ENCODE peak calls at places on chromosomes 3 and 15, in four cellular contexts. Q is A549, A is HepG2, H is K562. T is an unnamed sample.

GRCh38 chr3:88235102-88235501 is 85.3 kb downstream of the C3orf38 start:
- DNase-seq in A (no peak), H (no peak), Q (no peak), T (no peak)

GRCh38 chr3:190044142-190044541 is 76.6 kb downstream of the P3H2 start:
- DNase-seq in A (no peak), Q (no peak), H (no peak), T (no peak)

GRCh38 chr3:131620977-131621376 is 118.2 kb upstream of the MRPL3 start:
- DNase-seq in Q (no peak), A (no peak), H (no peak), T (no peak)

GRCh38 chr15:77107531-77108355 is 36.8 kb upstream of the TSPAN3 start:
- DNase-seq in A (peak), H (peak), Q (peak), T (peak)

GRCh38 chr3:31268868-31269267 is 263.9 kb upstream of the STT3B start:
- DNase-seq in H (no peak), A (no peak), Q (no peak), T (no peak)

GRCh38 chr3:186869253-186870235 is 27.0 kb downstream of the ADIPOQ start:
- DNase-seq in Q (no peak), H (no peak), A (no peak), T (no peak)

GRCh38 chr3:46856576-46857471 is 6.4 kb downstream of the MYL3 start:
- DNase-seq in A (no peak), H (no peak), Q (no peak), T (peak)

GRCh38 chr3:117892431-117892841 is 1142.2 kb downstream of the IGSF11 start:
- DNase-seq in Q (no peak), H (no peak), A (no peak), T (no peak)

GRCh38 chr15:40789119-40789518 is 17.8 kb upstream of the ZFYVE19 start:
- DNase-seq in Q (no peak), H (peak), A (no peak), T (no peak)

GRCh38 chr15:78415284-78415683 is 22.7 kb upstream of the IREB2 start:
- DNase-seq in H (peak), Q (peak), A (no peak), T (no peak)

GRCh38 chr15:71802770-71803169 is 7.6 kb upstream of the NR2E3 start:
- DNase-seq in Q (no peak), A (no peak), H (peak), T (peak)

GRCh38 chr15:66757521-66757920 is 55.5 kb downstream of the SMAD6 start:
- DNase-seq in Q (no peak), A (no peak), H (no peak), T (no peak)

GRCh38 chr3:192816274-192816853 is 89.0 kb upstream of the FGF12 start:
- DNase-seq in A (peak), H (peak), Q (peak), T (no peak)

GRCh38 chr3:184687363-184688049 is 24.4 kb downstream of the MAGEF1 start:
- DNase-seq in A (no peak), H (no peak), Q (no peak), T (no peak)

GRCh38 chr3:37967252-37967881 is 23.2 kb upstream of the VILL start:
- DNase-seq in A (peak), H (peak), Q (peak), T (peak)

GRCh38 chr3:172903642-172904041 is 153.1 kb downstream of the ECT2 start:
- DNase-seq in H (no peak), A (no peak), Q (no peak), T (no peak)

GRCh38 chr15:41911691-41912345 is 18.0 kb upstream of the SPTBN5 start:
- DNase-seq in Q (no peak), H (no peak), A (no peak), T (no peak)

GRCh38 chr15:41917767-41918430 is 24.0 kb upstream of the SPTBN5 start:
- DNase-seq in H (peak), A (no peak), Q (peak), T (no peak)

GRCh38 chr15:41913251-41913650 is 19.4 kb upstream of the SPTBN5 start:
- DNase-seq in Q (no peak), A (no peak), H (no peak), T (no peak)

GRCh38 chr15:41915203-41915994 is 21.5 kb upstream of the SPTBN5 start:
- DNase-seq in Q (no peak), A (no peak), H (no peak), T (no peak)

GRCh38 chr15:41914406-41914805 is 20.6 kb upstream of the SPTBN5 start:
- DNase-seq in A (no peak), Q (no peak), H (no peak), T (no peak)
- TF ChIP-seq NR3C1 in A (no peak), Q (no peak), H (no peak), T (no peak)

GRCh38 chr3:4888913-4889846 is 90.1 kb upstream of the BHLHE40 start:
- DNase-seq in H (no peak), Q (no peak), A (no peak), T (no peak)

GRCh38 chr3:4886448-4886847 is 92.8 kb upstream of the BHLHE40 start:
- DNase-seq in Q (no peak), H (no peak), A (no peak), T (no peak)

GRCh38 chr3:4887177-4887576 is 92.1 kb upstream of the BHLHE40 start:
- DNase-seq in Q (no peak), A (no peak), H (no peak), T (no peak)

GRCh38 chr3:4885322-4885721 is 93.9 kb upstream of the BHLHE40 start:
- DNase-seq in H (no peak), Q (no peak), A (no peak), T (no peak)

DNA sequence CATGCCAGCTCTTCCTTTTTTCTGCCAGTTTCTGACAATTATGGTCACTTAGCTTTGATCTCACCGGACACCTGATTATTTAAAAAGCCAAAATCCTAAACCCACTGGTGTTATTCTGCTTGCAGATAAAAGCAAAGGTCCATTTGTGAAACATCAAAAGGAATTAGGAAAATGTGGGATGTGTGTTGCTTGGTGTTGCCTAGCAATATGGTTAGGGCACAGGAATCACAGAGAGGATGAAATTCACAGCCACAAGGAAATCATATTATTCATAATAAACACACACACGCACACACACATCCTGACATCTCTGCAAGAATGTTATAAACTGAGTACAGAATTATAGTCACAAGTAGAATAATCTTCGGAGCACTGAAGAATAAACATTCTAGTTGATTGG is 89.3 kb upstream of the BHLHE40 start:
- DNase-seq in A (peak), H (no peak), Q (no peak), T (no peak)
- TF ChIP-seq MAX in A (no peak), H (no peak), Q (no peak), T (no peak)

GRCh38 chr3:127110982-127111693 is 81.8 kb upstream of the PRR23E start:
- DNase-seq in Q (no peak), H (no peak), A (no peak), T (no peak)

GRCh38 chr3:127113571-127113891 is 79.4 kb upstream of the PRR23E start:
- DNase-seq in Q (no peak), A (peak), H (no peak), T (no peak)

GRCh38 chr3:127112796-127113570 is 79.9 kb upstream of the PRR23E start:
- DNase-seq in H (no peak), Q (no peak), A (peak), T (no peak)

GRCh38 chr3:127115691-127116351 is 77.1 kb upstream of the PRR23E start:
- DNase-seq in A (peak), H (no peak), Q (no peak), T (no peak)

GRCh38 chr3:127114337-127115070 is 78.4 kb upstream of the PRR23E start:
- DNase-seq in A (no peak), Q (no peak), H (no peak), T (no peak)
- TF ChIP-seq NR3C1 in A (no peak), Q (no peak), H (no peak), T (no peak)

GRCh38 chr3:111709645-111710044 is 114.5 kb upstream of the ZBED2 start:
- DNase-seq in H (no peak), Q (no peak), A (no peak), T (no peak)

GRCh38 chr3:111715911-111716523 is 120.9 kb upstream of the ZBED2 start:
- DNase-seq in H (peak), Q (peak), A (peak), T (peak)

GRCh38 chr3:111714305-111714704 is 119.2 kb upstream of the ZBED2 start:
- DNase-seq in Q (no peak), H (no peak), A (no peak), T (peak)

GRCh38 chr3:111713833-111714232 is 118.7 kb upstream of the ZBED2 start:
- DNase-seq in Q (no peak), A (no peak), H (no peak), T (no peak)

GRCh38 chr3:111712294-111713180 is 117.4 kb upstream of the ZBED2 start:
- DNase-seq in Q (no peak), A (no peak), H (no peak), T (no peak)
- TF ChIP-seq MAX in Q (no peak), A (no peak), H (no peak), T (no peak)

DNA sequence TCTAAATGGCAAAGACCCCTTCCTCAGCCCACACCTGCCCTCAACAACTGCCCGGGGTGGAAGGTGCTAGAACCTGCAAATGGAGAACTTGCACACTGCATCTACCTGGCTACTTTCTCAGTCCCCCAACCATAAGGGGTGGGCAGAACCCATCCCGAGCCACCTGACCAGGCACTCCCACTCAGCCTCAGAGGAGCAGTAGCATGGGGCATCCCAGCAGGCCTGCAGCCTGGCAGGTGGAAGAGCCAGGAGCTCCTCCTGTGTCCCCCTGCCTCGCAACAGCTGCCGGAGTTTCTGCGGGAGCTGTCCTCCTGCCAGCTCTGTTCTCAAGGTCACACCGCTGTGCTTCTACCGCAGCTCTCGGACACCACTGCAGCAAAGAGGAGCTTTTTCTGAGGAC is 27.5 kb downstream of the RAB6B start:
- DNase-seq in Q (no peak), H (no peak), A (no peak), T (no peak)
- TF ChIP-seq NR3C1 in Q (no peak), H (no peak), A (no peak), T (no peak)

DNA sequence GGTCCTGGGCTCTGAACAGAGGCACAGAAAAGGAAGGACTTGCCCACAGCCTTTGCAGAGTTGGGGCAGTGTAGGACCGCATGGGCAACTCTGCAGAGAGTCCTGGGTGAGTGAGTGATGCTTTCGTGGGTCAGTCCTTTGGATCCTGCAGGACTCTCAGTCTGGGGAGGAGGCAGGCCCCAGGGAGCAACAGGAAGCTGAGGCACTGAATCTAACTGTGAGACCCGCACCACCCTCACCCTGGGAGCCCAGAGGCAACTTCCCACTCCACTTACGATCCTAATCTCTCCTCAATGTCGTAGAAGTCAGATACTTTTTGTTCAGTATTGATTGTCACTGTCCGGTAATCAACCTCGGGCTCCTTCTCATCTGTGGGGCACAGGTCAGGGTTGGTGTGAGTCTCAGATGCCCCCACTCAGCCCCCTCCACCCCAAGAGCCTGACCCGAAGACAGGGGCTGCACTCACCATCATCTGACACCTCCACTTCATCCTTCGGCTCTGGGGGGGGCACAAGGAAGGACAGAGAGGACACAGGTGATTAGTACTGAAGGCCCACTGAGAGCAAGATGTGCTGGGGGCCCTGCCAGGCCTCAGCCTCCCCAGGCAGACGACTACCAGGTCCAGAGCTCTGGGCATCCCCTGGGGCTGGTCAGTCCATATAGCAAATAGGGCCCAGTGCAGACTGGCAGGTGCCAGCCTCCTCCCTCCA is 64.0 kb upstream of the HACD2 start:
- DNase-seq in H (no peak), A (no peak), Q (no peak), T (no peak)
- TF ChIP-seq MAX in H (no peak), A (no peak), Q (no peak), T (no peak)

GRCh38 chr15:24898715-24899278 is 56.0 kb upstream of the SNRPN start:
- DNase-seq in A (no peak), H (no peak), Q (no peak), T (peak)
- TF ChIP-seq NR3C1 in A (no peak), H (no peak), Q (no peak), T (no peak)

DNA sequence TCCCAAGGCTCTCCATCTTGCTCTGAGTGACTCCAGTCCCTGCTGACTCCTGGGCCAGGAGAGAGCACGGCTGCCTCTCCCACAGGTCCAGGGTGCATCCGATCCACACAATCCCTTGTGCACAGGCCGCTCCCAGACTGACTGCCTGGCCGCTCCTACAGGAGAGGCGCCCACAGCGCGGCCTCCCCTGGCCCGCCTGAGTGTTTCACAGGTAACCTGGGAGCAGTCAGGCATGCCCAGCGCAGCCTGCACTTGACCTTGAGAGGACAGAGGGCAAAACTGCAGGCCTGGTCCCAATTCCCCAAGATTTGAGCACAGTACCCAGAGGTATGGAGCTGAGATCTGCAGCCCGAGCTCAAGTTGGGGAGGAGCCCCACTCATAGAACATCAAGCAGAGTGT is 490.2 kb downstream of the CNTN6 start:
- DNase-seq in H (no peak), A (no peak), Q (no peak), T (no peak)
- TF ChIP-seq MAX in H (no peak), A (no peak), Q (no peak), T (no peak)